ENCODE peak calls at places on chromosomes 12 and 14, in nine cellular contexts. One of them, this sample, is unnamed.
A peak's percentile ranks its signal among the peaks of the same experiment; 100 is the strongest.

GRCh38 chr12:114684098-114684869 is at the start of gene TBX3:
- DNase-seq in Peyer's patch: peak; percentile 97
- DNase-seq in Panc1: peak; percentile 96
- DNase-seq in WTC11: peak; percentile 90
- DNase-seq in lung: peak; percentile 88
- DNase-seq in osteocyte: peak; percentile 91
- DNase-seq in glutamatergic neuron: peak; percentile 85
- DNase-seq in fibroblast of villous mesenchyme: peak; percentile 100
- DNase-seq in HL-60: no peak
- DNase-seq in this sample: peak; percentile 93

GRCh38 chr12:116734156-116734768 is 3.6 kb downstream of the SPRING1 start:
- DNase-seq in Peyer's patch: no peak
- DNase-seq in Panc1: no peak
- DNase-seq in WTC11: no peak
- DNase-seq in lung: no peak
- DNase-seq in osteocyte: no peak
- DNase-seq in glutamatergic neuron: no peak
- DNase-seq in fibroblast of villous mesenchyme: no peak
- DNase-seq in HL-60: no peak
- DNase-seq in this sample: no peak

GRCh38 chr12:51048601-51049369 is 658 bp downstream of the LETMD1 start:
- DNase-seq in Peyer's patch: no peak
- DNase-seq in Panc1: no peak
- DNase-seq in WTC11: no peak
- DNase-seq in lung: no peak
- DNase-seq in osteocyte: no peak
- DNase-seq in glutamatergic neuron: no peak
- DNase-seq in fibroblast of villous mesenchyme: no peak
- DNase-seq in HL-60: no peak
- DNase-seq in this sample: no peak

GRCh38 chr14:36807727-36808126 is 146.1 kb downstream of the PAX9 start:
- DNase-seq in Peyer's patch: no peak
- DNase-seq in Panc1: no peak
- DNase-seq in WTC11: no peak
- DNase-seq in lung: no peak
- DNase-seq in osteocyte: no peak
- DNase-seq in glutamatergic neuron: no peak
- DNase-seq in fibroblast of villous mesenchyme: no peak
- DNase-seq in HL-60: no peak
- DNase-seq in this sample: no peak

GRCh38 chr14:93536945-93537344 is 106.2 kb downstream of the UNC79 start:
- DNase-seq in Peyer's patch: no peak
- DNase-seq in Panc1: no peak
- DNase-seq in WTC11: no peak
- DNase-seq in lung: no peak
- DNase-seq in osteocyte: no peak
- DNase-seq in glutamatergic neuron: no peak
- DNase-seq in fibroblast of villous mesenchyme: peak; percentile 19
- DNase-seq in HL-60: no peak
- DNase-seq in this sample: no peak

GRCh38 chr12:61530456-61530855 is 729.7 kb upstream of the USP15 start:
- DNase-seq in Peyer's patch: no peak
- DNase-seq in Panc1: no peak
- DNase-seq in WTC11: no peak
- DNase-seq in lung: no peak
- DNase-seq in osteocyte: no peak
- DNase-seq in glutamatergic neuron: no peak
- DNase-seq in fibroblast of villous mesenchyme: no peak
- DNase-seq in HL-60: no peak
- DNase-seq in this sample: no peak

GRCh38 chr14:63224196-63224595 is 20.0 kb downstream of the RHOJ start:
- DNase-seq in Peyer's patch: no peak
- DNase-seq in Panc1: no peak
- DNase-seq in WTC11: no peak
- DNase-seq in lung: no peak
- DNase-seq in osteocyte: no peak
- DNase-seq in glutamatergic neuron: peak; percentile 23
- DNase-seq in fibroblast of villous mesenchyme: no peak
- DNase-seq in HL-60: no peak
- DNase-seq in this sample: no peak

GRCh38 chr12:68157295-68157871 is 2.2 kb downstream of the IFNG start:
- DNase-seq in Peyer's patch: no peak
- DNase-seq in Panc1: no peak
- DNase-seq in WTC11: no peak
- DNase-seq in lung: no peak
- DNase-seq in osteocyte: no peak
- DNase-seq in glutamatergic neuron: no peak
- DNase-seq in fibroblast of villous mesenchyme: no peak
- DNase-seq in HL-60: no peak
- DNase-seq in this sample: no peak

DNA sequence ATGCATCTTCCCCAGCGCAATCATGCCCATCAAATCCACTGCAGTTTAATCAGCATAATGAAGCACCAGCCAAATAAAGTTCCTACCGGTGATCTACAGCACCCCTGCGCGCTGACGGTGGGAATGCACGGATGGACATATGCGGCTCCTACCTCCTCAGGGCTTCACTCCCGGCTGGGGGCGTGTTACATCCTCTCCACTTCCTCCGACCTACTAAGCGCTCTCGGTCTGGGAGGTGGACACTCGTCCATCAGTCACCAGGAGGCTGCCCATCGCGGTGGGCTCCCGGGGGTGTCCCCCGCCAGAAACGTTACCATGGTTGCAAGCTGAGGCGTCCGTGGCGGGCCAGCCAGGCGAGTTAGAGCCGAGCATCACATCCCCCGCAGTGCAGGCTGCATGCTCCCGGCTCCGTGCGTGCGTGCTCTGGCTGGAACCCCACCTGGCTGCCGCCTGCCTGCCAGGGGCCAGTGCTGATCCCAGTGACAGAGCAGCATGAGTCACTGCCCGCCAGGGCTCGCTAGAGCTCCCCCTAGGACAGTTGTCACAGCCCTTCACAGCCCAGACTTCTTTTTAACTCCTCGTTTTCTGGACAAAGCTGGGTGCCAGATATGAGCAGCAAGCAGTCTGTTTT is 73.0 kb downstream of the CIT start:
- DNase-seq in Peyer's patch: no peak
- DNase-seq in Panc1: no peak
- DNase-seq in WTC11: peak; percentile 87
- DNase-seq in lung: peak; percentile 29
- DNase-seq in osteocyte: peak; percentile 90
- DNase-seq in glutamatergic neuron: peak; percentile 81
- DNase-seq in fibroblast of villous mesenchyme: peak; percentile 66
- DNase-seq in HL-60: no peak
- DNase-seq in this sample: peak; percentile 73
- TF ChIP-seq CTCF in Peyer's patch: no peak
- TF ChIP-seq CTCF in Panc1: peak; percentile 66
- TF ChIP-seq CTCF in WTC11: no peak
- TF ChIP-seq CTCF in lung: no peak
- TF ChIP-seq CTCF in osteocyte: peak; percentile 57
- TF ChIP-seq CTCF in glutamatergic neuron: no peak
- TF ChIP-seq CTCF in fibroblast of villous mesenchyme: peak; percentile 31
- TF ChIP-seq CTCF in HL-60: peak; percentile 25
- TF ChIP-seq CTCF in this sample: no peak

DNA sequence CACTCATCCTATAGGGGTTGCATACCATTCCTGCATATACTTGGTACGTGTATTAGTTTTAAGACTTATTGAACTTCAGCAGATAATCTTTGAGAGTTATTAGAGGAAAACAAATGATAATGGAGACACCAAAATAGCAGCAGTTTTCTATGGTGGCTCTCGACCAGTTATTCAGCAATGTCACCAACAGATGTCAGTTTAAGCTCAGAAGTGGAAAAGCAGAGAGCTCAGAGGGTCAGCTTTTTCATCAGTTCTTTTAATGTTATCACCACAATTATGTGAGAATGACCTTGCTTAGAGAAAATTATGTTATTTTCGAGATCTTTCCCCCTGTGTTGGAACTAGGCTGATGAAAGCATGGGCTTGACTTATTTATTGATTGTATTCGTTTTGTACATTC is 32.0 kb downstream of the PTPN11 start:
- DNase-seq in Peyer's patch: no peak
- DNase-seq in Panc1: no peak
- DNase-seq in WTC11: no peak
- DNase-seq in lung: no peak
- DNase-seq in osteocyte: no peak
- DNase-seq in glutamatergic neuron: no peak
- DNase-seq in fibroblast of villous mesenchyme: no peak
- DNase-seq in HL-60: no peak
- DNase-seq in this sample: no peak
- TF ChIP-seq CTCF in Peyer's patch: no peak
- TF ChIP-seq CTCF in Panc1: no peak
- TF ChIP-seq CTCF in WTC11: no peak
- TF ChIP-seq CTCF in lung: no peak
- TF ChIP-seq CTCF in osteocyte: no peak
- TF ChIP-seq CTCF in glutamatergic neuron: no peak
- TF ChIP-seq CTCF in fibroblast of villous mesenchyme: no peak
- TF ChIP-seq CTCF in HL-60: no peak
- TF ChIP-seq CTCF in this sample: no peak

GRCh38 chr12:26832817-26833691 is at the start of gene ITPR2:
- DNase-seq in Peyer's patch: peak; percentile 96
- DNase-seq in Panc1: no peak
- DNase-seq in WTC11: peak; percentile 93
- DNase-seq in lung: peak; percentile 95
- DNase-seq in osteocyte: peak; percentile 97
- DNase-seq in glutamatergic neuron: peak; percentile 98
- DNase-seq in fibroblast of villous mesenchyme: peak; percentile 91
- DNase-seq in HL-60: peak; percentile 57
- DNase-seq in this sample: peak; percentile 96

GRCh38 chr12:26830783-26831601 is 2.0 kb downstream of the ITPR2 start:
- DNase-seq in Peyer's patch: no peak
- DNase-seq in Panc1: no peak
- DNase-seq in WTC11: no peak
- DNase-seq in lung: no peak
- DNase-seq in osteocyte: no peak
- DNase-seq in glutamatergic neuron: no peak
- DNase-seq in fibroblast of villous mesenchyme: no peak
- DNase-seq in HL-60: peak; percentile 23
- DNase-seq in this sample: no peak

GRCh38 chr12:26833692-26834168 is 736 bp upstream of the ITPR2 start:
- DNase-seq in Peyer's patch: peak; percentile 56
- DNase-seq in Panc1: no peak
- DNase-seq in WTC11: peak; percentile 69
- DNase-seq in lung: peak; percentile 61
- DNase-seq in osteocyte: no peak
- DNase-seq in glutamatergic neuron: peak; percentile 45
- DNase-seq in fibroblast of villous mesenchyme: peak; percentile 91
- DNase-seq in HL-60: no peak
- DNase-seq in this sample: no peak

GRCh38 chr12:26830358-26830757 is 2.6 kb downstream of the ITPR2 start:
- DNase-seq in Peyer's patch: no peak
- DNase-seq in Panc1: no peak
- DNase-seq in WTC11: no peak
- DNase-seq in lung: no peak
- DNase-seq in osteocyte: no peak
- DNase-seq in glutamatergic neuron: no peak
- DNase-seq in fibroblast of villous mesenchyme: no peak
- DNase-seq in HL-60: no peak
- DNase-seq in this sample: no peak

DNA sequence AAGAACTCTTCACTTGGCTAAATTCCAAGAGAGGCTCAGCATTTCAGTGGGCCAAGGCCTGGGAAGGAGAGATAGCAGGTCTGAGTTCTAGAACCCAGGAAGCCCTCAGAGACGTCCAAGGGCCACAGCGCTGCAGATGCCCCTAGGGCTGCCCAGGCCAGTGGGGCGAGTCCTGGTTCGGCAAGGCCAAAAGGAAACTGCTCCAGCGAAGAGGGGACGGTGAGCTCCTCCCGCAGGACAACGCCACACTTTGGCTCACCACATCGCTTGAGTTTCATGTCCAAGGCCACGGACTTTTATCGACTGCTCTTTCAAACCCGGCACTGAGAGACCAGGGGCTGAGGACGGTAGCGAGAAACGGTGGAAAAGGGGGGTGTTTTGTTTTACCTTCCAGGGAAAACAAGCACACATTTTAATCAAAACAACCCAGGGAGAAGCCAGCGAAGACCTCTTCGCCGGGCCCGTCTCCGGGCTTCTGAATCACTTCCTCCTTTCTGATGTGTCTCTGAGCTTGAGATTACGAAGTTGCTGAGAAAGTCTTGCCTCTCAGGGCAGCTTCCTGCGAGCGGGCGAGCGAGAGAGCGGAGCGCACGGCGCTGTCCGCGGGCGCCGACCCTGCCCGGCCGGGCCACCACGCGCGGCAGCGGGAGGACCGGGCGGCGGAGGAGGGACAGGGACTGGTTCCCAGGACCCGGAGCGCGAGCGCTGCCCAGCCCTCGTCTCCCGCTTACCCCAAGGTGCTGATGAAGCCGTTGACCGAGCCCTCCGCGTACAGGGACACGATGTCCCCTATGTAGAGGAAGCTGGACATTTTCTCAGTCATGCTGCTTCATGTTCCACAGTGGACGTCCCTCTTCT is 806 bp downstream of the ITPR2 start:
- DNase-seq in Peyer's patch: peak; percentile 78
- DNase-seq in Panc1: peak; percentile 75
- DNase-seq in WTC11: peak; percentile 46
- DNase-seq in lung: peak; percentile 65
- DNase-seq in osteocyte: peak; percentile 85
- DNase-seq in glutamatergic neuron: peak; percentile 65
- DNase-seq in fibroblast of villous mesenchyme: peak; percentile 76
- DNase-seq in HL-60: peak; percentile 38
- DNase-seq in this sample: peak; percentile 85
- TF ChIP-seq CTCF in Peyer's patch: no peak
- TF ChIP-seq CTCF in Panc1: no peak
- TF ChIP-seq CTCF in WTC11: no peak
- TF ChIP-seq CTCF in lung: no peak
- TF ChIP-seq CTCF in osteocyte: no peak
- TF ChIP-seq CTCF in glutamatergic neuron: no peak
- TF ChIP-seq CTCF in fibroblast of villous mesenchyme: no peak
- TF ChIP-seq CTCF in HL-60: no peak
- TF ChIP-seq CTCF in this sample: no peak

GRCh38 chr12:132333273-132333672 is 3.9 kb upstream of the GALNT9 start:
- DNase-seq in Peyer's patch: no peak
- DNase-seq in Panc1: no peak
- DNase-seq in WTC11: no peak
- DNase-seq in lung: no peak
- DNase-seq in osteocyte: no peak
- DNase-seq in glutamatergic neuron: no peak
- DNase-seq in fibroblast of villous mesenchyme: no peak
- DNase-seq in HL-60: no peak
- DNase-seq in this sample: no peak

GRCh38 chr12:132333766-132334165 is 4.4 kb upstream of the GALNT9 start:
- DNase-seq in Peyer's patch: no peak
- DNase-seq in Panc1: no peak
- DNase-seq in WTC11: no peak
- DNase-seq in lung: no peak
- DNase-seq in osteocyte: no peak
- DNase-seq in glutamatergic neuron: no peak
- DNase-seq in fibroblast of villous mesenchyme: no peak
- DNase-seq in HL-60: no peak
- DNase-seq in this sample: no peak

GRCh38 chr12:132336451-132337413 is 7.3 kb upstream of the GALNT9 start:
- DNase-seq in Peyer's patch: no peak
- DNase-seq in Panc1: no peak
- DNase-seq in WTC11: no peak
- DNase-seq in lung: no peak
- DNase-seq in osteocyte: no peak
- DNase-seq in glutamatergic neuron: no peak
- DNase-seq in fibroblast of villous mesenchyme: no peak
- DNase-seq in HL-60: no peak
- DNase-seq in this sample: no peak

GRCh38 chr12:132337557-132337956 is 8.2 kb upstream of the GALNT9 start:
- DNase-seq in Peyer's patch: no peak
- DNase-seq in Panc1: no peak
- DNase-seq in WTC11: no peak
- DNase-seq in lung: no peak
- DNase-seq in osteocyte: no peak
- DNase-seq in glutamatergic neuron: no peak
- DNase-seq in fibroblast of villous mesenchyme: no peak
- DNase-seq in HL-60: no peak
- DNase-seq in this sample: no peak

DNA sequence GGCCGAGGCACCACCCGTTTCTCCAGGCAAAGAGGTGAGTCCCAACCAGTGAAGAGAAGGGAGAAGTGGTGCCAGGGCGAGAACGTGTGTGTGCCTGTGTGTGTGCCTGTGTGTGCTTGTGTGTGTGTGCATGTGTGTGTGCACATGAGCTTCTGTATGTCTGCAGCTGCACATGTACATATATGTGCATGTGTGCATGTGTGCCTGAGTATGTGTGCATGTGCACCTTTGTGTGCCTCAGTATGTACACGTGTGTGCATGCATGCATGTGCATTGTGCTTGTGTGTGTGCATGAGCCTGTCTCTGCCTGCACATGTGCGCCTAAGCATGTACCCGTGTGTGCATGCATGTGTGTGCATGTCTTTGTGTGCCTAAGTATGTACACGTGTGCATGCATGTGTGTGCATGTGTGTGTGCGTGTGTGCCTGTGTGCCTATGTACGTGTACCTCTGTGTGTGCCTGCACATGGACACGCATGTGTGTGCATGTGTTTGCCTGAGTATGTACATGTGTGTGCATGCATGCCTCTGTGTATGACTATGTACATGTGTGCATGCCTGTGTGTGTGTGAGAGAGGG is 5.9 kb upstream of the GALNT9 start:
- DNase-seq in Peyer's patch: no peak
- DNase-seq in Panc1: no peak
- DNase-seq in WTC11: no peak
- DNase-seq in lung: no peak
- DNase-seq in osteocyte: no peak
- DNase-seq in glutamatergic neuron: no peak
- DNase-seq in fibroblast of villous mesenchyme: no peak
- DNase-seq in HL-60: no peak
- DNase-seq in this sample: no peak
- TF ChIP-seq CTCF in Peyer's patch: no peak
- TF ChIP-seq CTCF in Panc1: no peak
- TF ChIP-seq CTCF in WTC11: no peak
- TF ChIP-seq CTCF in lung: no peak
- TF ChIP-seq CTCF in osteocyte: no peak
- TF ChIP-seq CTCF in glutamatergic neuron: no peak
- TF ChIP-seq CTCF in fibroblast of villous mesenchyme: no peak
- TF ChIP-seq CTCF in HL-60: no peak
- TF ChIP-seq CTCF in this sample: no peak

This sample was measured in coronary artery.